ENCODE peak calls at places on chromosomes 6 and 20, in six cellular contexts. J, T, A, K, F and D are unnamed samples.

GRCh38 chr6:89145461-89145961 is 344 bp upstream of the PM20D2 start:
- DNase-seq in J (peak; percentile 43), T (peak; percentile 52), A (peak; percentile 62), K (peak; percentile 21), F (no peak), D (no peak)

GRCh38 chr6:3757241-3757641 is 5.7 kb upstream of the PXDC1 start:
- DNase-seq in J (no peak), T (peak; percentile 66), A (peak; percentile 57), K (no peak), F (no peak), D (peak; percentile 49)

GRCh38 chr6:3433005-3433404 is 23.8 kb downstream of the SLC22A23 start:
- DNase-seq in J (no peak), T (no peak), A (no peak), K (no peak), F (no peak), D (no peak)

GRCh38 chr6:33344771-33345697 is 27.5 kb upstream of the ZBTB22 start:
- DNase-seq in J (peak; percentile 70), T (peak; percentile 77), A (peak; percentile 33), K (peak; percentile 60), F (peak; percentile 64), D (peak; percentile 67)

GRCh38 chr6:165571721-165572132 is 91.3 kb downstream of the PDE10A start:
- DNase-seq in J (no peak), T (no peak), A (no peak), K (no peak), F (no peak), D (no peak)

GRCh38 chr6:73043446-73043845 is 181.8 kb downstream of the KHDC1L start:
- DNase-seq in J (no peak), T (no peak), A (no peak), K (no peak), F (no peak), D (no peak)

GRCh38 chr6:107511410-107512070 is 21.6 kb downstream of the SOBP start:
- DNase-seq in J (no peak), T (no peak), A (no peak), K (no peak), F (peak; percentile 89), D (no peak)

GRCh38 chr6:129638055-129639019 is 71.6 kb downstream of the ARHGAP18 start:
- DNase-seq in J (no peak), T (no peak), A (no peak), K (peak; percentile 30), F (no peak), D (no peak)

GRCh38 chr20:24699321-24700165 is 230.1 kb downstream of the SYNDIG1 start:
- DNase-seq in J (no peak), T (peak; percentile 46), A (no peak), K (no peak), F (no peak), D (no peak)

GRCh38 chr6:129700666-129701065 is 9.3 kb downstream of the ARHGAP18 start:
- DNase-seq in J (no peak), T (no peak), A (no peak), K (no peak), F (no peak), D (no peak)

GRCh38 chr6:47162793-47163192 is 120.7 kb upstream of the ADGRF1 start:
- DNase-seq in J (no peak), T (no peak), A (no peak), K (no peak), F (no peak), D (no peak)

GRCh38 chr6:82006027-82006738 is 241.4 kb downstream of the IBTK start:
- DNase-seq in J (peak; percentile 11), T (peak; percentile 73), A (no peak), K (peak; percentile 28), F (no peak), D (no peak)